ENCODE peak calls at places on chromosomes 12 and 14, in seven cellular contexts. One of them, this sample, is unnamed.

GRCh38 chr12:103751171-103751570 is 89.9 kb downstream of the NT5DC3 start:
- DNase-seq in A549: peak
- DNase-seq in EH: no peak
- DNase-seq in NCI-H1417: no peak
- DNase-seq in endothelial cell of umbilical vein: no peak
- DNase-seq in effector CD4-positive, alpha-beta T cell: no peak
- DNase-seq in fibroblast of mammary gland: no peak
- DNase-seq in this sample: no peak

GRCh38 chr12:4196805-4197420 is 76.6 kb upstream of the CCND2 start:
- DNase-seq in A549: no peak
- DNase-seq in EH: no peak
- DNase-seq in NCI-H1417: no peak
- DNase-seq in endothelial cell of umbilical vein: no peak
- DNase-seq in effector CD4-positive, alpha-beta T cell: no peak
- DNase-seq in fibroblast of mammary gland: no peak
- DNase-seq in this sample: no peak

GRCh38 chr14:89418452-89418851 is 1.4 kb upstream of the FOXN3 start:
- DNase-seq in A549: no peak
- DNase-seq in EH: peak
- DNase-seq in NCI-H1417: peak
- DNase-seq in endothelial cell of umbilical vein: no peak
- DNase-seq in effector CD4-positive, alpha-beta T cell: no peak
- DNase-seq in fibroblast of mammary gland: peak
- DNase-seq in this sample: no peak

GRCh38 chr12:111068281-111068680 is 147.9 kb upstream of the MYL2 start:
- DNase-seq in A549: no peak
- DNase-seq in EH: no peak
- DNase-seq in NCI-H1417: peak
- DNase-seq in endothelial cell of umbilical vein: no peak
- DNase-seq in effector CD4-positive, alpha-beta T cell: no peak
- DNase-seq in fibroblast of mammary gland: no peak
- DNase-seq in this sample: no peak

GRCh38 chr12:130456375-130457199 is 118.9 kb downstream of the PIWIL1 start:
- DNase-seq in A549: no peak
- DNase-seq in EH: no peak
- DNase-seq in NCI-H1417: peak
- DNase-seq in endothelial cell of umbilical vein: no peak
- DNase-seq in effector CD4-positive, alpha-beta T cell: no peak
- DNase-seq in fibroblast of mammary gland: no peak
- DNase-seq in this sample: no peak

GRCh38 chr12:70603044-70603443 is 34.2 kb downstream of the PTPRB start:
- DNase-seq in A549: no peak
- DNase-seq in EH: no peak
- DNase-seq in NCI-H1417: no peak
- DNase-seq in endothelial cell of umbilical vein: peak
- DNase-seq in effector CD4-positive, alpha-beta T cell: no peak
- DNase-seq in fibroblast of mammary gland: no peak
- DNase-seq in this sample: no peak

GRCh38 chr14:35534884-35535793 is 1.2 kb downstream of the INSM2 start:
- DNase-seq in A549: peak
- DNase-seq in EH: peak
- DNase-seq in NCI-H1417: peak
- DNase-seq in endothelial cell of umbilical vein: peak
- DNase-seq in effector CD4-positive, alpha-beta T cell: peak
- DNase-seq in fibroblast of mammary gland: peak
- DNase-seq in this sample: peak

GRCh38 chr14:64296561-64296960 is 2.4 kb upstream of the ESR2 start:
- DNase-seq in A549: no peak
- DNase-seq in EH: no peak
- DNase-seq in NCI-H1417: no peak
- DNase-seq in endothelial cell of umbilical vein: peak
- DNase-seq in effector CD4-positive, alpha-beta T cell: no peak
- DNase-seq in fibroblast of mammary gland: peak
- DNase-seq in this sample: no peak

GRCh38 chr12:102946042-102946441 is 11.4 kb upstream of the ASCL1 start:
- DNase-seq in A549: no peak
- DNase-seq in EH: no peak
- DNase-seq in NCI-H1417: no peak
- DNase-seq in endothelial cell of umbilical vein: no peak
- DNase-seq in effector CD4-positive, alpha-beta T cell: no peak
- DNase-seq in fibroblast of mammary gland: no peak
- DNase-seq in this sample: no peak

GRCh38 chr14:36766974-36767373 is 105.3 kb downstream of the PAX9 start:
- DNase-seq in A549: no peak
- DNase-seq in EH: no peak
- DNase-seq in NCI-H1417: no peak
- DNase-seq in endothelial cell of umbilical vein: no peak
- DNase-seq in effector CD4-positive, alpha-beta T cell: no peak
- DNase-seq in fibroblast of mammary gland: no peak
- DNase-seq in this sample: no peak

GRCh38 chr12:108323581-108323980 is 15.5 kb downstream of the CMKLR1 start:
- DNase-seq in A549: no peak
- DNase-seq in EH: no peak
- DNase-seq in NCI-H1417: no peak
- DNase-seq in endothelial cell of umbilical vein: no peak
- DNase-seq in effector CD4-positive, alpha-beta T cell: no peak
- DNase-seq in fibroblast of mammary gland: no peak
- DNase-seq in this sample: no peak

GRCh38 chr12:108604208-108604941 is 6.5 kb upstream of the TMEM119 start:
- DNase-seq in A549: no peak
- DNase-seq in EH: no peak
- DNase-seq in NCI-H1417: no peak
- DNase-seq in endothelial cell of umbilical vein: no peak
- DNase-seq in effector CD4-positive, alpha-beta T cell: no peak
- DNase-seq in fibroblast of mammary gland: no peak
- DNase-seq in this sample: no peak

GRCh38 chr14:89276424-89276975 is 140.5 kb downstream of the FOXN3 start:
- DNase-seq in A549: no peak
- DNase-seq in EH: peak
- DNase-seq in NCI-H1417: no peak
- DNase-seq in endothelial cell of umbilical vein: no peak
- DNase-seq in effector CD4-positive, alpha-beta T cell: no peak
- DNase-seq in fibroblast of mammary gland: peak
- DNase-seq in this sample: no peak

GRCh38 chr12:10016881-10017280 is 6.5 kb downstream of the CLEC12B start:
- DNase-seq in A549: peak
- DNase-seq in EH: peak
- DNase-seq in NCI-H1417: peak
- DNase-seq in endothelial cell of umbilical vein: peak
- DNase-seq in effector CD4-positive, alpha-beta T cell: no peak
- DNase-seq in fibroblast of mammary gland: peak
- DNase-seq in this sample: no peak

GRCh38 chr14:20498622-20499021 is 6.7 kb upstream of the RNASE10 start:
- DNase-seq in A549: no peak
- DNase-seq in EH: no peak
- DNase-seq in NCI-H1417: no peak
- DNase-seq in endothelial cell of umbilical vein: no peak
- DNase-seq in effector CD4-positive, alpha-beta T cell: no peak
- DNase-seq in fibroblast of mammary gland: no peak
- DNase-seq in this sample: no peak

GRCh38 chr14:72801381-72801812 is 92.5 kb downstream of the DPF3 start:
- DNase-seq in A549: peak
- DNase-seq in EH: peak
- DNase-seq in NCI-H1417: no peak
- DNase-seq in endothelial cell of umbilical vein: peak
- DNase-seq in effector CD4-positive, alpha-beta T cell: no peak
- DNase-seq in fibroblast of mammary gland: peak
- DNase-seq in this sample: no peak

GRCh38 chr12:67069451-67070306 is 199.5 kb upstream of the CAND1 start:
- DNase-seq in A549: peak
- DNase-seq in EH: peak
- DNase-seq in NCI-H1417: peak
- DNase-seq in endothelial cell of umbilical vein: no peak
- DNase-seq in effector CD4-positive, alpha-beta T cell: no peak
- DNase-seq in fibroblast of mammary gland: no peak
- DNase-seq in this sample: peak

GRCh38 chr12:79444089-79444488 is 246.7 kb downstream of the PAWR start:
- DNase-seq in A549: no peak
- DNase-seq in EH: peak
- DNase-seq in NCI-H1417: no peak
- DNase-seq in endothelial cell of umbilical vein: peak
- DNase-seq in effector CD4-positive, alpha-beta T cell: no peak
- DNase-seq in fibroblast of mammary gland: peak
- DNase-seq in this sample: no peak

GRCh38 chr12:57479376-57480115 is at the start of gene ARHGAP9:
- DNase-seq in A549: no peak
- DNase-seq in EH: peak
- DNase-seq in NCI-H1417: no peak
- DNase-seq in endothelial cell of umbilical vein: no peak
- DNase-seq in effector CD4-positive, alpha-beta T cell: peak
- DNase-seq in fibroblast of mammary gland: no peak
- DNase-seq in this sample: no peak

GRCh38 chr14:96105089-96105920 is 66.1 kb downstream of the C14orf132 start:
- DNase-seq in A549: no peak
- DNase-seq in EH: no peak
- DNase-seq in NCI-H1417: no peak
- DNase-seq in endothelial cell of umbilical vein: no peak
- DNase-seq in effector CD4-positive, alpha-beta T cell: no peak
- DNase-seq in fibroblast of mammary gland: no peak
- DNase-seq in this sample: no peak

GRCh38 chr14:102491366-102491765 is 18.2 kb downstream of the ANKRD9 start:
- DNase-seq in A549: no peak
- DNase-seq in EH: no peak
- DNase-seq in NCI-H1417: no peak
- DNase-seq in endothelial cell of umbilical vein: no peak
- DNase-seq in effector CD4-positive, alpha-beta T cell: no peak
- DNase-seq in fibroblast of mammary gland: no peak
- DNase-seq in this sample: no peak

GRCh38 chr12:80187660-80188090 is 88.3 kb downstream of the OTOGL start:
- DNase-seq in A549: no peak
- DNase-seq in EH: peak
- DNase-seq in NCI-H1417: peak
- DNase-seq in endothelial cell of umbilical vein: peak
- DNase-seq in effector CD4-positive, alpha-beta T cell: no peak
- DNase-seq in fibroblast of mammary gland: peak
- DNase-seq in this sample: no peak

GRCh38 chr14:80124794-80125193 is 86.5 kb downstream of the DIO2 start:
- DNase-seq in A549: no peak
- DNase-seq in EH: no peak
- DNase-seq in NCI-H1417: no peak
- DNase-seq in endothelial cell of umbilical vein: no peak
- DNase-seq in effector CD4-positive, alpha-beta T cell: no peak
- DNase-seq in fibroblast of mammary gland: no peak
- DNase-seq in this sample: no peak

GRCh38 chr14:52338282-52338681 is 24.2 kb downstream of the PTGER2 start:
- DNase-seq in A549: peak
- DNase-seq in EH: peak
- DNase-seq in NCI-H1417: peak
- DNase-seq in endothelial cell of umbilical vein: peak
- DNase-seq in effector CD4-positive, alpha-beta T cell: no peak
- DNase-seq in fibroblast of mammary gland: peak
- DNase-seq in this sample: peak

GRCh38 chr12:26935636-26936378 is 2.0 kb downstream of the INTS13 start:
- DNase-seq in A549: no peak
- DNase-seq in EH: no peak
- DNase-seq in NCI-H1417: no peak
- DNase-seq in endothelial cell of umbilical vein: peak
- DNase-seq in effector CD4-positive, alpha-beta T cell: no peak
- DNase-seq in fibroblast of mammary gland: no peak
- DNase-seq in this sample: no peak

GRCh38 chr14:94062344-94062904 is 18.6 kb downstream of the DDX24 start:
- DNase-seq in A549: no peak
- DNase-seq in EH: peak
- DNase-seq in NCI-H1417: no peak
- DNase-seq in endothelial cell of umbilical vein: peak
- DNase-seq in effector CD4-positive, alpha-beta T cell: no peak
- DNase-seq in fibroblast of mammary gland: peak
- DNase-seq in this sample: no peak

GRCh38 chr12:26268841-26269553 is 73.6 kb downstream of the SSPN start:
- DNase-seq in A549: no peak
- DNase-seq in EH: peak
- DNase-seq in NCI-H1417: peak
- DNase-seq in endothelial cell of umbilical vein: no peak
- DNase-seq in effector CD4-positive, alpha-beta T cell: no peak
- DNase-seq in fibroblast of mammary gland: peak
- DNase-seq in this sample: no peak

GRCh38 chr14:54881761-54882401 is 20.7 kb downstream of the GCH1 start:
- DNase-seq in A549: no peak
- DNase-seq in EH: peak
- DNase-seq in NCI-H1417: no peak
- DNase-seq in endothelial cell of umbilical vein: peak
- DNase-seq in effector CD4-positive, alpha-beta T cell: no peak
- DNase-seq in fibroblast of mammary gland: peak
- DNase-seq in this sample: no peak

GRCh38 chr14:20707622-20708021 is 19.1 kb downstream of the ANG start:
- DNase-seq in A549: peak
- DNase-seq in EH: peak
- DNase-seq in NCI-H1417: no peak
- DNase-seq in endothelial cell of umbilical vein: peak
- DNase-seq in effector CD4-positive, alpha-beta T cell: no peak
- DNase-seq in fibroblast of mammary gland: no peak
- DNase-seq in this sample: no peak

GRCh38 chr12:1949771-1950470 is 31.5 kb upstream of the CACNA2D4 start:
- DNase-seq in A549: no peak
- DNase-seq in EH: peak
- DNase-seq in NCI-H1417: no peak
- DNase-seq in endothelial cell of umbilical vein: no peak
- DNase-seq in effector CD4-positive, alpha-beta T cell: no peak
- DNase-seq in fibroblast of mammary gland: peak
- DNase-seq in this sample: no peak

GRCh38 chr12:105561981-105562726 is 231.7 kb downstream of the C12orf75 start:
- DNase-seq in A549: peak
- DNase-seq in EH: peak
- DNase-seq in NCI-H1417: peak
- DNase-seq in endothelial cell of umbilical vein: peak
- DNase-seq in effector CD4-positive, alpha-beta T cell: no peak
- DNase-seq in fibroblast of mammary gland: peak
- DNase-seq in this sample: no peak

GRCh38 chr12:52636592-52637258 is 15.3 kb downstream of the KRT2 start:
- DNase-seq in A549: no peak
- DNase-seq in EH: no peak
- DNase-seq in NCI-H1417: no peak
- DNase-seq in endothelial cell of umbilical vein: no peak
- DNase-seq in effector CD4-positive, alpha-beta T cell: no peak
- DNase-seq in fibroblast of mammary gland: peak
- DNase-seq in this sample: no peak

GRCh38 chr14:54713364-54713763 is 146.4 kb downstream of the SAMD4A start:
- DNase-seq in A549: no peak
- DNase-seq in EH: peak
- DNase-seq in NCI-H1417: no peak
- DNase-seq in endothelial cell of umbilical vein: no peak
- DNase-seq in effector CD4-positive, alpha-beta T cell: no peak
- DNase-seq in fibroblast of mammary gland: peak
- DNase-seq in this sample: no peak

GRCh38 chr14:54220697-54221431 is 175.9 kb upstream of the CDKN3 start:
- DNase-seq in A549: no peak
- DNase-seq in EH: no peak
- DNase-seq in NCI-H1417: no peak
- DNase-seq in endothelial cell of umbilical vein: no peak
- DNase-seq in effector CD4-positive, alpha-beta T cell: no peak
- DNase-seq in fibroblast of mammary gland: no peak
- DNase-seq in this sample: no peak

GRCh38 chr14:68148276-68148675 is 328.7 kb downstream of the RAD51B start:
- DNase-seq in A549: no peak
- DNase-seq in EH: peak
- DNase-seq in NCI-H1417: no peak
- DNase-seq in endothelial cell of umbilical vein: no peak
- DNase-seq in effector CD4-positive, alpha-beta T cell: no peak
- DNase-seq in fibroblast of mammary gland: peak
- DNase-seq in this sample: no peak

GRCh38 chr14:21168055-21168454 is 12.2 kb upstream of the OR5AU1 start:
- DNase-seq in A549: no peak
- DNase-seq in EH: no peak
- DNase-seq in NCI-H1417: no peak
- DNase-seq in endothelial cell of umbilical vein: no peak
- DNase-seq in effector CD4-positive, alpha-beta T cell: no peak
- DNase-seq in fibroblast of mammary gland: peak
- DNase-seq in this sample: no peak

GRCh38 chr14:26414103-26414502 is 183.7 kb downstream of the NOVA1 start:
- DNase-seq in A549: no peak
- DNase-seq in EH: no peak
- DNase-seq in NCI-H1417: no peak
- DNase-seq in endothelial cell of umbilical vein: no peak
- DNase-seq in effector CD4-positive, alpha-beta T cell: no peak
- DNase-seq in fibroblast of mammary gland: no peak
- DNase-seq in this sample: no peak

GRCh38 chr12:122297494-122297893 is 31.2 kb upstream of the VPS33A start:
- DNase-seq in A549: no peak
- DNase-seq in EH: no peak
- DNase-seq in NCI-H1417: no peak
- DNase-seq in endothelial cell of umbilical vein: no peak
- DNase-seq in effector CD4-positive, alpha-beta T cell: no peak
- DNase-seq in fibroblast of mammary gland: no peak
- DNase-seq in this sample: no peak

This sample was measured in NCI-H526 treated with DMSO at 0.1 percent for 48 hours.